ENCODE peak calls at places on chromosomes 12 and 14, in nine cellular contexts. One of them, this sample, is unnamed.

GRCh38 chr12:62299617-62300016 is 39.4 kb downstream of the USP15 start:
- DNase-seq in HCT116: no peak
- DNase-seq in psoas muscle: no peak
- DNase-seq in HepG2: no peak
- DNase-seq in LNCaP clone FGC: no peak
- DNase-seq in endodermal cell: no peak
- DNase-seq in epithelial cell of esophagus: no peak
- DNase-seq in lower leg skin: no peak
- DNase-seq in lung: no peak
- DNase-seq in this sample: no peak

GRCh38 chr12:5509557-5509956 is 77.6 kb downstream of the NTF3 start:
- DNase-seq in HCT116: no peak
- DNase-seq in psoas muscle: no peak
- DNase-seq in HepG2: no peak
- DNase-seq in LNCaP clone FGC: no peak
- DNase-seq in endodermal cell: peak
- DNase-seq in epithelial cell of esophagus: no peak
- DNase-seq in lower leg skin: no peak
- DNase-seq in lung: no peak
- DNase-seq in this sample: peak

GRCh38 chr14:69571449-69571878 is 3.2 kb downstream of the CCDC177 start:
- DNase-seq in HCT116: no peak
- DNase-seq in psoas muscle: no peak
- DNase-seq in HepG2: no peak
- DNase-seq in LNCaP clone FGC: no peak
- DNase-seq in endodermal cell: no peak
- DNase-seq in epithelial cell of esophagus: peak
- DNase-seq in lower leg skin: no peak
- DNase-seq in lung: no peak
- DNase-seq in this sample: no peak

GRCh38 chr12:50221228-50222008 is 54.2 kb upstream of the CERS5 start:
- DNase-seq in HCT116: no peak
- DNase-seq in psoas muscle: no peak
- DNase-seq in HepG2: no peak
- DNase-seq in LNCaP clone FGC: no peak
- DNase-seq in endodermal cell: no peak
- DNase-seq in epithelial cell of esophagus: peak
- DNase-seq in lower leg skin: no peak
- DNase-seq in lung: no peak
- DNase-seq in this sample: peak

GRCh38 chr12:49507139-49507538 is 31.7 kb upstream of the KCNH3 start:
- DNase-seq in HCT116: peak
- DNase-seq in psoas muscle: no peak
- DNase-seq in HepG2: no peak
- DNase-seq in LNCaP clone FGC: no peak
- DNase-seq in endodermal cell: no peak
- DNase-seq in epithelial cell of esophagus: peak
- DNase-seq in lower leg skin: no peak
- DNase-seq in lung: no peak
- DNase-seq in this sample: peak

GRCh38 chr14:102140027-102140749 is 491 bp downstream of the WDR20 start:
- DNase-seq in HCT116: no peak
- DNase-seq in psoas muscle: peak
- DNase-seq in HepG2: peak
- DNase-seq in LNCaP clone FGC: no peak
- DNase-seq in endodermal cell: peak
- DNase-seq in epithelial cell of esophagus: peak
- DNase-seq in lower leg skin: peak
- DNase-seq in lung: peak
- DNase-seq in this sample: peak

GRCh38 chr12:88450130-88450529 is 130.1 kb downstream of the KITLG start:
- DNase-seq in HCT116: no peak
- DNase-seq in psoas muscle: no peak
- DNase-seq in HepG2: no peak
- DNase-seq in LNCaP clone FGC: no peak
- DNase-seq in endodermal cell: no peak
- DNase-seq in epithelial cell of esophagus: no peak
- DNase-seq in lower leg skin: no peak
- DNase-seq in lung: no peak
- DNase-seq in this sample: no peak

GRCh38 chr12:63238892-63239291 is 87.9 kb upstream of the AVPR1A start:
- DNase-seq in HCT116: no peak
- DNase-seq in psoas muscle: no peak
- DNase-seq in HepG2: no peak
- DNase-seq in LNCaP clone FGC: no peak
- DNase-seq in endodermal cell: no peak
- DNase-seq in epithelial cell of esophagus: no peak
- DNase-seq in lower leg skin: no peak
- DNase-seq in lung: no peak
- DNase-seq in this sample: no peak

GRCh38 chr12:108371801-108372344 is 32.8 kb upstream of the CMKLR1 start:
- DNase-seq in HCT116: no peak
- DNase-seq in psoas muscle: no peak
- DNase-seq in HepG2: no peak
- DNase-seq in LNCaP clone FGC: peak
- DNase-seq in endodermal cell: peak
- DNase-seq in epithelial cell of esophagus: no peak
- DNase-seq in lower leg skin: peak
- DNase-seq in lung: peak
- DNase-seq in this sample: no peak

GRCh38 chr12:26112703-26113147 is 12.1 kb downstream of the BHLHE41 start:
- DNase-seq in HCT116: no peak
- DNase-seq in psoas muscle: no peak
- DNase-seq in HepG2: no peak
- DNase-seq in LNCaP clone FGC: no peak
- DNase-seq in endodermal cell: peak
- DNase-seq in epithelial cell of esophagus: no peak
- DNase-seq in lower leg skin: no peak
- DNase-seq in lung: no peak
- DNase-seq in this sample: peak

GRCh38 chr14:76922599-76922998 is 96.4 kb downstream of the LRRC74A start:
- DNase-seq in HCT116: no peak
- DNase-seq in psoas muscle: no peak
- DNase-seq in HepG2: no peak
- DNase-seq in LNCaP clone FGC: no peak
- DNase-seq in endodermal cell: peak
- DNase-seq in epithelial cell of esophagus: no peak
- DNase-seq in lower leg skin: no peak
- DNase-seq in lung: no peak
- DNase-seq in this sample: peak

GRCh38 chr14:81400202-81400678 is at the start of gene STON2:
- DNase-seq in HCT116: peak
- DNase-seq in psoas muscle: peak
- DNase-seq in HepG2: no peak
- DNase-seq in LNCaP clone FGC: peak
- DNase-seq in endodermal cell: no peak
- DNase-seq in epithelial cell of esophagus: peak
- DNase-seq in lower leg skin: peak
- DNase-seq in lung: no peak
- DNase-seq in this sample: no peak

GRCh38 chr12:45051490-45052105 is 699 bp upstream of the DBX2 start:
- DNase-seq in HCT116: no peak
- DNase-seq in psoas muscle: no peak
- DNase-seq in HepG2: no peak
- DNase-seq in LNCaP clone FGC: no peak
- DNase-seq in endodermal cell: peak
- DNase-seq in epithelial cell of esophagus: peak
- DNase-seq in lower leg skin: no peak
- DNase-seq in lung: no peak
- DNase-seq in this sample: no peak

GRCh38 chr12:93591137-93591868 is 18.8 kb downstream of the SOCS2 start:
- DNase-seq in HCT116: peak
- DNase-seq in psoas muscle: peak
- DNase-seq in HepG2: no peak
- DNase-seq in LNCaP clone FGC: no peak
- DNase-seq in endodermal cell: peak
- DNase-seq in epithelial cell of esophagus: peak
- DNase-seq in lower leg skin: peak
- DNase-seq in lung: peak
- DNase-seq in this sample: peak

GRCh38 chr14:99426796-99427346 is 53.8 kb downstream of the SETD3 start:
- DNase-seq in HCT116: no peak
- DNase-seq in psoas muscle: no peak
- DNase-seq in HepG2: no peak
- DNase-seq in LNCaP clone FGC: no peak
- DNase-seq in endodermal cell: no peak
- DNase-seq in epithelial cell of esophagus: no peak
- DNase-seq in lower leg skin: no peak
- DNase-seq in lung: no peak
- DNase-seq in this sample: no peak

GRCh38 chr12:124523071-124523470 is 44.3 kb downstream of the NCOR2 start:
- DNase-seq in HCT116: no peak
- DNase-seq in psoas muscle: peak
- DNase-seq in HepG2: no peak
- DNase-seq in LNCaP clone FGC: no peak
- DNase-seq in endodermal cell: no peak
- DNase-seq in epithelial cell of esophagus: peak
- DNase-seq in lower leg skin: no peak
- DNase-seq in lung: no peak
- DNase-seq in this sample: no peak

GRCh38 chr12:57234233-57234570 is 4.7 kb downstream of the SHMT2 start:
- DNase-seq in HCT116: no peak
- DNase-seq in psoas muscle: no peak
- DNase-seq in HepG2: no peak
- DNase-seq in LNCaP clone FGC: no peak
- DNase-seq in endodermal cell: no peak
- DNase-seq in epithelial cell of esophagus: no peak
- DNase-seq in lower leg skin: no peak
- DNase-seq in lung: no peak
- DNase-seq in this sample: no peak

GRCh38 chr14:98867726-98868125 is 404.3 kb downstream of the BCL11B start:
- DNase-seq in HCT116: no peak
- DNase-seq in psoas muscle: no peak
- DNase-seq in HepG2: no peak
- DNase-seq in LNCaP clone FGC: no peak
- DNase-seq in endodermal cell: no peak
- DNase-seq in epithelial cell of esophagus: no peak
- DNase-seq in lower leg skin: no peak
- DNase-seq in lung: no peak
- DNase-seq in this sample: no peak

GRCh38 chr12:113174461-113175384 is 10.6 kb downstream of the DDX54 start:
- DNase-seq in HCT116: no peak
- DNase-seq in psoas muscle: peak
- DNase-seq in HepG2: peak
- DNase-seq in LNCaP clone FGC: no peak
- DNase-seq in endodermal cell: peak
- DNase-seq in epithelial cell of esophagus: peak
- DNase-seq in lower leg skin: peak
- DNase-seq in lung: peak
- DNase-seq in this sample: peak

GRCh38 chr14:61489002-61489401 is 167.6 kb downstream of the PRKCH start:
- DNase-seq in HCT116: no peak
- DNase-seq in psoas muscle: no peak
- DNase-seq in HepG2: no peak
- DNase-seq in LNCaP clone FGC: no peak
- DNase-seq in endodermal cell: no peak
- DNase-seq in epithelial cell of esophagus: no peak
- DNase-seq in lower leg skin: no peak
- DNase-seq in lung: no peak
- DNase-seq in this sample: no peak

GRCh38 chr14:89165189-89165809 is 251.7 kb downstream of the FOXN3 start:
- DNase-seq in HCT116: no peak
- DNase-seq in psoas muscle: no peak
- DNase-seq in HepG2: no peak
- DNase-seq in LNCaP clone FGC: no peak
- DNase-seq in endodermal cell: no peak
- DNase-seq in epithelial cell of esophagus: no peak
- DNase-seq in lower leg skin: no peak
- DNase-seq in lung: no peak
- DNase-seq in this sample: no peak
- H3K4me3 ChIP-seq in HCT116: no peak
- H3K4me3 ChIP-seq in psoas muscle: peak
- H3K4me3 ChIP-seq in HepG2: no peak
- H3K4me3 ChIP-seq in LNCaP clone FGC: no peak
- H3K4me3 ChIP-seq in endodermal cell: no peak
- H3K4me3 ChIP-seq in epithelial cell of esophagus: no peak
- H3K4me3 ChIP-seq in lower leg skin: no peak
- H3K4me3 ChIP-seq in lung: no peak
- H3K4me3 ChIP-seq in this sample: no peak

DNA sequence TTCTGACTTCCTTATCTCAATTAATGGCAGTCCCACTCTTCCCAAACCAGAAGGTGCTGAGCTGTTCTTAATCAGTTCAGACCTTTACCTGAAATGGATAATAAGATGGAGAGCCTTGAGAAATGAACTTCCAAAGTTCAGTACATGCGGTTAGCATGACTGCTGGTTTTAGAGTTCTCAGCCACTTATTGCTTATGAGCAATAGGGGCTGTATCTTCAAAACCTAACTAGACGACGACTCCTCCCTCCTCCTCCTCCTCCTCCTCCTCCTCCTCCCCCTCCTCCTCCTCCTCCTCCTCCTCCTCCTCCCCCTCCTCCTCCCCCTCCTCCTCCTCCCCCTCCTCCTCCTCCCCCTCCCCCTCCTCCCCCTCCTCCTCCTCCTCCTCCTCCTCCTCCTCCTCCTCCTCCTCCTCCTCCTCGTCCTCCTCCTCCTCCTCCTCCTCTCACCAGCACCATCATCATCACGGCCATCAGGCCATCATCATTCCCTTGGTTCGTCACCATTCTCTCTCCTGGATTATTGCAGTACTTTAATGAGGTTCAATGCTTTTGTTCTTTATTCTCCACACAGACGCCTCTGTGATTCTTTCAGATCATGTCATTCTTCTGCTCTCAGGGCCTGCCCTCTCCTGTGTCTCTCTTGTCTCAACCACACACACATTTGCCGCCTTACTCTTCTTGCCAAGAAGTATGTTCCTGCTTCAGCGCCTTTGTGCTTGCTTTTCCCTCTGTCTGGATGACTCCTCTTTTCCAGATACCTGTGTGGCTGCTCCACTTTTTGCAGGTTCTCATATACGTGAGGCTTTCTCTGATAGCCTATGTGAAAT is 2.7 kb downstream of the PCNX1 start:
- DNase-seq in HCT116: no peak
- DNase-seq in psoas muscle: no peak
- DNase-seq in HepG2: no peak
- DNase-seq in LNCaP clone FGC: no peak
- DNase-seq in endodermal cell: no peak
- DNase-seq in epithelial cell of esophagus: peak
- DNase-seq in lower leg skin: no peak
- DNase-seq in lung: no peak
- DNase-seq in this sample: no peak
- H3K4me3 ChIP-seq in HCT116: peak
- H3K4me3 ChIP-seq in psoas muscle: peak
- H3K4me3 ChIP-seq in HepG2: peak
- H3K4me3 ChIP-seq in LNCaP clone FGC: no peak
- H3K4me3 ChIP-seq in endodermal cell: peak
- H3K4me3 ChIP-seq in epithelial cell of esophagus: no peak
- H3K4me3 ChIP-seq in lower leg skin: no peak
- H3K4me3 ChIP-seq in lung: no peak
- H3K4me3 ChIP-seq in this sample: no peak

GRCh38 chr14:33951183-33951840 is 438 bp upstream of the EGLN3 start:
- DNase-seq in HCT116: no peak
- DNase-seq in psoas muscle: no peak
- DNase-seq in HepG2: no peak
- DNase-seq in LNCaP clone FGC: no peak
- DNase-seq in endodermal cell: peak
- DNase-seq in epithelial cell of esophagus: no peak
- DNase-seq in lower leg skin: no peak
- DNase-seq in lung: no peak
- DNase-seq in this sample: no peak
- H3K4me3 ChIP-seq in HCT116: peak
- H3K4me3 ChIP-seq in psoas muscle: peak
- H3K4me3 ChIP-seq in HepG2: peak
- H3K4me3 ChIP-seq in LNCaP clone FGC: peak
- H3K4me3 ChIP-seq in endodermal cell: peak
- H3K4me3 ChIP-seq in epithelial cell of esophagus: peak
- H3K4me3 ChIP-seq in lower leg skin: peak
- H3K4me3 ChIP-seq in lung: no peak
- H3K4me3 ChIP-seq in this sample: peak

GRCh38 chr12:116075251-116075650 is 202.2 kb downstream of the MED13L start:
- DNase-seq in HCT116: no peak
- DNase-seq in psoas muscle: no peak
- DNase-seq in HepG2: no peak
- DNase-seq in LNCaP clone FGC: peak
- DNase-seq in endodermal cell: no peak
- DNase-seq in epithelial cell of esophagus: no peak
- DNase-seq in lower leg skin: no peak
- DNase-seq in lung: no peak
- DNase-seq in this sample: no peak
- H3K4me3 ChIP-seq in HCT116: no peak
- H3K4me3 ChIP-seq in psoas muscle: no peak
- H3K4me3 ChIP-seq in HepG2: no peak
- H3K4me3 ChIP-seq in LNCaP clone FGC: no peak
- H3K4me3 ChIP-seq in endodermal cell: no peak
- H3K4me3 ChIP-seq in epithelial cell of esophagus: no peak
- H3K4me3 ChIP-seq in lower leg skin: no peak
- H3K4me3 ChIP-seq in lung: no peak
- H3K4me3 ChIP-seq in this sample: no peak